ENCODE peak calls at places on chromosomes 7 and 10, in ten cellular contexts. P is cardiac muscle cell, Q is mesendoderm, B is lung, T is spleen, M is esophagus squamous epithelium, I is fibroblast of lung, F is tibial artery, X is ovary, E is Caco-2. Z is an unnamed sample. For H3K4me1, the result is how much of the 10 kb centered on the place peaks cover.

GRCh38 chr7:134755422-134756022 is 23.9 kb upstream of the CALD1 start:
- DNase-seq in M (no peak), Q (no peak), T (no peak), F (no peak), B (no peak), I (peak), P (peak), E (peak), X (no peak), Z (no peak)

GRCh38 chr10:112295853-112296830 is 12.9 kb downstream of the TECTB start:
- DNase-seq in Q (no peak), E (no peak), I (no peak), P (peak), M (no peak), T (no peak), X (no peak), F (peak), B (no peak), Z (peak)

GRCh38 chr10:100636848-100637553 is 101.3 kb downstream of the HIF1AN start:
- DNase-seq in T (no peak), X (no peak), P (no peak), I (no peak), E (no peak), B (no peak), M (no peak), Q (peak), F (no peak), Z (no peak)

GRCh38 chr7:12839508-12840153 is 152.2 kb downstream of the ARL4A start:
- DNase-seq in M (no peak), Q (peak), B (no peak), F (no peak), P (no peak), X (no peak), I (no peak), T (no peak), E (no peak), Z (no peak)

GRCh38 chr10:91036807-91037405 is 116.0 kb upstream of the ANKRD1 start:
- DNase-seq in F (no peak), T (no peak), E (no peak), P (peak), I (peak), B (no peak), X (no peak), M (no peak), Q (no peak), Z (no peak)

GRCh38 chr10:71143170-71143569 is 69.2 kb upstream of the UNC5B start:
- DNase-seq in T (no peak), P (no peak), B (no peak), X (no peak), Q (no peak), M (no peak), F (no peak), I (no peak), E (no peak), Z (no peak)

GRCh38 chr7:158495780-158496179 is 91.8 kb downstream of the PTPRN2 start:
- DNase-seq in T (peak), F (no peak), X (no peak), Q (peak), M (no peak), E (no peak), I (no peak), P (peak), B (no peak), Z (no peak)

GRCh38 chr10:108721874-108722273 is 1201.4 kb downstream of the XPNPEP1 start:
- DNase-seq in X (no peak), M (no peak), T (no peak), I (no peak), Q (no peak), E (no peak), B (no peak), F (no peak), P (no peak), Z (no peak)

GRCh38 chr10:35387768-35388167 is 51.5 kb downstream of the CCNY start:
- DNase-seq in P (peak), F (no peak), B (no peak), M (no peak), Q (no peak), E (no peak), T (no peak), X (no peak), I (peak), Z (peak)

GRCh38 chr10:131212763-131213325 is 98.7 kb downstream of the TCERG1L start:
- DNase-seq in E (no peak), F (peak), B (no peak), P (no peak), Q (no peak), I (no peak), X (no peak), T (no peak), M (no peak), Z (no peak)

GRCh38 chr10:99658622-99659030 is 683 bp upstream of the ENTPD7 start:
- DNase-seq in E (peak), X (peak), M (peak), Q (peak), P (peak), I (peak), F (no peak), T (peak), B (peak), Z (peak)

GRCh38 chr7:27099839-27100225 is 2.7 kb downstream of the HOXA2 start:
- DNase-seq in X (no peak), F (no peak), T (no peak), E (no peak), Q (no peak), I (peak), P (no peak), B (no peak), M (no peak), Z (peak)

GRCh38 chr7:142908921-142909870 is 23.7 kb upstream of the TRPV6 start:
- DNase-seq in B (no peak), P (peak), X (no peak), Q (peak), I (no peak), M (no peak), F (no peak), E (no peak), T (no peak), Z (no peak)

GRCh38 chr7:44386139-44386913 is 60.9 kb upstream of the CAMK2B start:
- DNase-seq in T (no peak), B (peak), P (no peak), X (no peak), I (peak), M (no peak), E (no peak), Q (no peak), F (peak), Z (peak)

GRCh38 chr10:44385726-44386438 is 985 bp upstream of the CXCL12 start:
- DNase-seq in I (no peak), E (peak), F (peak), X (peak), T (peak), Q (peak), P (peak), B (no peak), M (no peak), Z (no peak)

GRCh38 chr10:48363617-48364355 is 57.3 kb downstream of the MAPK8 start:
- DNase-seq in Q (peak), M (no peak), P (peak), I (peak), X (peak), F (no peak), B (peak), T (no peak), E (peak), Z (peak)

GRCh38 chr10:18368681-18369080 is 228.5 kb downstream of the CACNB2 start:
- DNase-seq in M (no peak), P (peak), B (no peak), F (no peak), X (no peak), T (no peak), Q (no peak), I (peak), E (no peak), Z (peak)

GRCh38 chr7:47183896-47184629 is 397.8 kb downstream of the TNS3 start:
- DNase-seq in I (no peak), Q (no peak), E (no peak), B (no peak), P (no peak), T (no peak), M (no peak), X (no peak), F (no peak), Z (no peak)

GRCh38 chr10:11354823-11355222 is 256.6 kb downstream of the USP6NL start:
- DNase-seq in M (no peak), X (no peak), T (no peak), E (peak), I (no peak), B (no peak), F (no peak), P (no peak), Q (no peak), Z (no peak)

GRCh38 chr7:1810961-1811849 is 141.1 kb downstream of the ELFN1 start:
- DNase-seq in P (peak), M (no peak), Q (no peak), T (peak), E (no peak), X (no peak), F (peak), B (no peak), I (peak), Z (peak)

GRCh38 chr7:94382155-94382554 is 12.5 kb upstream of the COL1A2 start:
- DNase-seq in X (no peak), M (no peak), T (no peak), P (no peak), F (no peak), Q (no peak), B (no peak), E (no peak), I (peak), Z (peak)

GRCh38 chr10:34446046-34446445 is 369.1 kb downstream of the PARD3 start:
- DNase-seq in Q (no peak), B (no peak), I (no peak), T (no peak), P (peak), X (no peak), E (no peak), F (no peak), M (no peak), Z (no peak)

GRCh38 chr10:102230861-102231356 is 4.8 kb downstream of the ELOVL3 start:
- DNase-seq in T (peak), P (peak), M (no peak), Q (peak), B (no peak), E (no peak), X (no peak), F (no peak), I (no peak), Z (no peak)

GRCh38 chr7:76356823-76357222 is 2.0 kb downstream of the YWHAG start:
- DNase-seq in T (no peak), E (no peak), Q (peak), I (peak), M (no peak), F (no peak), P (peak), X (no peak), B (no peak), Z (peak)

GRCh38 chr10:35265435-35265834 is 70.9 kb upstream of the CCNY start:
- DNase-seq in T (no peak), M (no peak), I (no peak), Q (no peak), B (no peak), P (no peak), F (no peak), E (no peak), X (no peak), Z (no peak)

GRCh38 chr10:44935961-44936285 is 23.7 kb upstream of the RASSF4 start:
- DNase-seq in M (no peak), T (peak), Q (no peak), I (no peak), B (no peak), F (no peak), E (no peak), P (no peak), X (no peak), Z (no peak)

GRCh38 chr7:151631968-151632749 is 112.5 kb upstream of the RHEB start:
- DNase-seq in P (peak), T (peak), F (peak), X (peak), M (peak), Q (peak), B (peak), E (peak), I (peak), Z (peak)

GRCh38 chr10:95289003-95289920 is 1.5 kb downstream of the PDLIM1 start:
- DNase-seq in I (no peak), F (no peak), P (peak), E (peak), M (no peak), X (no peak), Q (peak), B (no peak), T (no peak), Z (no peak)

GRCh38 chr10:28946479-28946878 is 269.2 kb downstream of the BAMBI start:
- DNase-seq in I (peak), P (peak), F (no peak), M (no peak), E (no peak), T (no peak), B (no peak), X (no peak), Q (no peak), Z (peak)

GRCh38 chr7:76069238-76069638 is 21.3 kb downstream of the MDH2 start:
- DNase-seq in X (no peak), F (peak), B (peak), Q (peak), P (peak), E (peak), M (no peak), I (peak), T (no peak), Z (peak)

GRCh38 chr7:37730489-37730888 is 46.9 kb downstream of the GPR141 start:
- DNase-seq in B (no peak), X (no peak), T (no peak), P (no peak), I (no peak), M (no peak), Q (no peak), E (no peak), F (no peak), Z (no peak)

GRCh38 chr7:28269700-28270361 is 89.2 kb upstream of the JAZF1 start:
- DNase-seq in X (no peak), I (no peak), P (no peak), T (no peak), M (no peak), E (no peak), B (no peak), F (no peak), Q (no peak), Z (no peak)

GRCh38 chr10:48192916-48193450 is 81.5 kb downstream of the FRMPD2 start:
- DNase-seq in P (no peak), X (no peak), E (no peak), F (no peak), I (no peak), Q (peak), M (no peak), T (no peak), B (no peak), Z (no peak)

GRCh38 chr7:936131-937054 is 18.1 kb downstream of the ADAP1 start:
- DNase-seq in T (peak), E (no peak), X (no peak), M (no peak), Q (peak), F (peak), B (no peak), P (no peak), I (peak), Z (peak)

GRCh38 chr10:42783181-42783549 is 570 bp downstream of the BMS1 start:
- DNase-seq in Q (no peak), X (no peak), P (peak), F (no peak), I (peak), M (no peak), E (no peak), T (no peak), B (no peak), Z (peak)

GRCh38 chr7:132569884-132570614 is 6.2 kb downstream of the PLXNA4 start:
- DNase-seq in X (no peak), I (no peak), P (no peak), B (no peak), F (no peak), Q (no peak), T (no peak), M (no peak), E (no peak), Z (no peak)

GRCh38 chr10:1048732-1049424 is at the start of gene IDI1:
- DNase-seq in E (peak), I (peak), F (peak), P (peak), Q (peak), M (peak), T (peak), X (peak), B (peak), Z (peak)
- H3K4me1 ChIP-seq in E (under half), I (under half), F (under half), P (under half), Q (under half), M (half or more), T (half or more), X (under half), B (under half), Z (under half)

GRCh38 chr10:132551808-132552130 is 14.2 kb downstream of the INPP5A start:
- DNase-seq in F (peak), B (no peak), E (no peak), X (no peak), I (no peak), T (no peak), M (no peak), Q (no peak), P (no peak), Z (no peak)
- H3K4me1 ChIP-seq in F (under half), B (under half), E (under half), X (under half), I (under half), T (half or more), M (half or more), Q (under half), P (under half), Z (under half)

GRCh38 chr7:32511791-32512190 is 16.5 kb downstream of the AVL9 start:
- DNase-seq in T (no peak), E (no peak), M (no peak), I (peak), F (no peak), X (no peak), B (no peak), Q (no peak), P (peak), Z (peak)
- H3K4me1 ChIP-seq in T (half or more), E (under half), M (under half), I (under half), F (under half), X (under half), B (under half), Q (under half), P (under half), Z (under half)

DNA sequence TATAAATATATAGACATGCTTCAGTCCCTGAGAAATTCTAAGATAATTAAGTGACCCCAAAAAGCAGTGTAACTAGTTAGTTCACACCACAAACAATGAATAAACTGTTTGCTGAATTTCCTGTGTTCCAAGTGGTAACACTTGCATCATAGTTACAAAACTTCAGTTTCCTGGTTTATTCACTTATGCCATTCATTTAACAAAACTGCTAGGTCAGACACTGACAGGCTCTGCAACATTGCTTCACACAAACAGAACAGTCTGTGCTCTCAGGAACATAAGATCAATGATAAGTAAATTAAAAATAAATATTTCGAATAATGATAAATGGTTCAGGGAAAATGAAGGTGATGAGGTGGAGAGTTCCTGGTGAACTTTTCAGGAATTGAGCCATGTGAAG is 133.3 kb upstream of the NAMPT start:
- DNase-seq in Q (no peak), M (no peak), B (no peak), E (no peak), P (peak), I (no peak), X (no peak), F (no peak), T (no peak), Z (peak)
- H3K4me1 ChIP-seq in Q (under half), M (half or more), B (under half), E (under half), P (under half), I (under half), X (under half), F (under half), T (half or more), Z (under half)

GRCh38 chr10:22156750-22157149 is 61.1 kb downstream of the EBLN1 start:
- DNase-seq in I (no peak), P (peak), B (no peak), M (no peak), Q (no peak), F (no peak), X (no peak), E (no peak), T (no peak), Z (no peak)
- H3K4me1 ChIP-seq in I (under half), P (under half), B (under half), M (under half), Q (under half), F (under half), X (under half), E (under half), T (under half), Z (under half)

Z was measured in IMR-90.